ENCODE peak calls at places on chromosomes 2 and 18, in five cellular contexts. One of them, this sample, is unnamed.
A peak's percentile ranks its signal among the peaks of the same experiment; 100 is the strongest.

GRCh38 chr2:45777996-45778719 is 126.7 kb downstream of the PRKCE start:
- DNase-seq in A549: no peak
- DNase-seq in HCT116: no peak
- DNase-seq in K562: no peak
- DNase-seq in GM12878: no peak
- DNase-seq in this sample: no peak

GRCh38 chr2:21131861-21132260 is 8.1 kb downstream of the TDRD15 start:
- DNase-seq in A549: no peak
- DNase-seq in HCT116: no peak
- DNase-seq in K562: no peak
- DNase-seq in GM12878: no peak
- DNase-seq in this sample: no peak

GRCh38 chr2:215409331-215410127 is 26.3 kb downstream of the FN1 start:
- DNase-seq in A549: no peak
- DNase-seq in HCT116: peak; percentile 21
- DNase-seq in K562: no peak
- DNase-seq in GM12878: no peak
- DNase-seq in this sample: no peak

GRCh38 chr2:126766295-126766694 is 110.3 kb downstream of the GYPC start:
- DNase-seq in A549: no peak
- DNase-seq in HCT116: no peak
- DNase-seq in K562: no peak
- DNase-seq in GM12878: no peak
- DNase-seq in this sample: no peak

GRCh38 chr2:222714361-222715256 is 43.2 kb downstream of the MOGAT1 start:
- DNase-seq in A549: no peak
- DNase-seq in HCT116: no peak
- DNase-seq in K562: no peak
- DNase-seq in GM12878: no peak
- DNase-seq in this sample: no peak

GRCh38 chr2:159713691-159714585 is 1.6 kb downstream of the MARCHF7 start:
- DNase-seq in A549: no peak
- DNase-seq in HCT116: no peak
- DNase-seq in K562: peak; percentile 28
- DNase-seq in GM12878: no peak
- DNase-seq in this sample: no peak

GRCh38 chr2:184053326-184053725 is 545.0 kb upstream of the ZNF804A start:
- DNase-seq in A549: peak; percentile 14
- DNase-seq in HCT116: peak; percentile 12
- DNase-seq in K562: no peak
- DNase-seq in GM12878: no peak
- DNase-seq in this sample: no peak

GRCh38 chr2:1665761-1666505 is 78.4 kb downstream of the PXDN start:
- DNase-seq in A549: no peak
- DNase-seq in HCT116: no peak
- DNase-seq in K562: no peak
- DNase-seq in GM12878: no peak
- DNase-seq in this sample: no peak

GRCh38 chr18:78021196-78021595 is 771.5 kb downstream of the GALR1 start:
- DNase-seq in A549: no peak
- DNase-seq in HCT116: no peak
- DNase-seq in K562: no peak
- DNase-seq in GM12878: no peak
- DNase-seq in this sample: no peak

GRCh38 chr2:118016911-118017310 is 3.0 kb upstream of the CCDC93 start:
- DNase-seq in A549: no peak
- DNase-seq in HCT116: no peak
- DNase-seq in K562: no peak
- DNase-seq in GM12878: no peak
- DNase-seq in this sample: peak; percentile 68

GRCh38 chr18:78727877-78728276 is 251.7 kb upstream of the SALL3 start:
- DNase-seq in A549: no peak
- DNase-seq in HCT116: no peak
- DNase-seq in K562: no peak
- DNase-seq in GM12878: no peak
- DNase-seq in this sample: no peak

GRCh38 chr2:121907905-121908304 is 152.5 kb downstream of the TSN start:
- DNase-seq in A549: no peak
- DNase-seq in HCT116: no peak
- DNase-seq in K562: no peak
- DNase-seq in GM12878: no peak
- DNase-seq in this sample: no peak

GRCh38 chr2:62826141-62826540 is 120.6 kb downstream of the EHBP1 start:
- DNase-seq in A549: no peak
- DNase-seq in HCT116: no peak
- DNase-seq in K562: no peak
- DNase-seq in GM12878: no peak
- DNase-seq in this sample: no peak

GRCh38 chr2:207683879-207684627 is 27.4 kb upstream of the CCNYL1 start:
- DNase-seq in A549: peak; percentile 96
- DNase-seq in HCT116: peak; percentile 60
- DNase-seq in K562: peak; percentile 8
- DNase-seq in GM12878: no peak
- DNase-seq in this sample: no peak

GRCh38 chr2:190359896-190360376 is 16.5 kb downstream of the INPP1 start:
- DNase-seq in A549: no peak
- DNase-seq in HCT116: no peak
- DNase-seq in K562: no peak
- DNase-seq in GM12878: no peak
- DNase-seq in this sample: no peak

GRCh38 chr18:46423226-46423805 is 233.7 kb downstream of the LOXHD1 start:
- DNase-seq in A549: no peak
- DNase-seq in HCT116: no peak
- DNase-seq in K562: no peak
- DNase-seq in GM12878: no peak
- DNase-seq in this sample: no peak

GRCh38 chr2:160516547-160517365 is 23.1 kb upstream of the RBMS1 start:
- DNase-seq in A549: no peak
- DNase-seq in HCT116: no peak
- DNase-seq in K562: no peak
- DNase-seq in GM12878: no peak
- DNase-seq in this sample: no peak

GRCh38 chr2:117137371-117137770 is 677.1 kb upstream of the DDX18 start:
- DNase-seq in A549: no peak
- DNase-seq in HCT116: no peak
- DNase-seq in K562: no peak
- DNase-seq in GM12878: no peak
- DNase-seq in this sample: no peak

GRCh38 chr2:217585362-217585761 is 417.4 kb downstream of the TNS1 start:
- DNase-seq in A549: no peak
- DNase-seq in HCT116: no peak
- DNase-seq in K562: no peak
- DNase-seq in GM12878: no peak
- DNase-seq in this sample: no peak

GRCh38 chr18:59268722-59269562 is 4.3 kb downstream of the RAX start:
- DNase-seq in A549: peak; percentile 58
- DNase-seq in HCT116: no peak
- DNase-seq in K562: peak; percentile 27
- DNase-seq in GM12878: no peak
- DNase-seq in this sample: peak; percentile 31

GRCh38 chr2:58553937-58554336 is 312.8 kb upstream of the FANCL start:
- DNase-seq in A549: peak; percentile 30
- DNase-seq in HCT116: peak; percentile 7
- DNase-seq in K562: peak; percentile 32
- DNase-seq in GM12878: no peak
- DNase-seq in this sample: no peak

GRCh38 chr2:3180082-3180908 is 197.3 kb downstream of the EIPR1 start:
- DNase-seq in A549: peak; percentile 18
- DNase-seq in HCT116: no peak
- DNase-seq in K562: no peak
- DNase-seq in GM12878: no peak
- DNase-seq in this sample: no peak

GRCh38 chr18:9658111-9658641 is 43.8 kb upstream of the PPP4R1 start:
- DNase-seq in A549: no peak
- DNase-seq in HCT116: peak; percentile 60
- DNase-seq in K562: no peak
- DNase-seq in GM12878: no peak
- DNase-seq in this sample: no peak

GRCh38 chr2:238439093-238439849 is 12.5 kb downstream of the ASB1 start:
- DNase-seq in A549: peak; percentile 91
- DNase-seq in HCT116: peak; percentile 97
- DNase-seq in K562: no peak
- DNase-seq in GM12878: no peak
- DNase-seq in this sample: no peak

GRCh38 chr18:62085766-62086165 is 101.1 kb downstream of the PIGN start:
- DNase-seq in A549: no peak
- DNase-seq in HCT116: no peak
- DNase-seq in K562: no peak
- DNase-seq in GM12878: no peak
- DNase-seq in this sample: peak; percentile 60

GRCh38 chr18:1958798-1959197 is 612.5 kb downstream of the METTL4 start:
- DNase-seq in A549: no peak
- DNase-seq in HCT116: no peak
- DNase-seq in K562: no peak
- DNase-seq in GM12878: no peak
- DNase-seq in this sample: no peak

GRCh38 chr2:217959723-217960122 is 43.1 kb downstream of the TNS1 start:
- DNase-seq in A549: no peak
- DNase-seq in HCT116: no peak
- DNase-seq in K562: no peak
- DNase-seq in GM12878: no peak
- DNase-seq in this sample: no peak

GRCh38 chr18:22193466-22193865 is 24.1 kb downstream of the GATA6 start:
- DNase-seq in A549: no peak
- DNase-seq in HCT116: no peak
- DNase-seq in K562: peak; percentile 23
- DNase-seq in GM12878: no peak
- DNase-seq in this sample: no peak

GRCh38 chr18:22189431-22189830 is 20.0 kb downstream of the GATA6 start:
- DNase-seq in A549: no peak
- DNase-seq in HCT116: no peak
- DNase-seq in K562: no peak
- DNase-seq in GM12878: no peak
- DNase-seq in this sample: no peak

GRCh38 chr18:22191346-22191710 is 21.9 kb downstream of the GATA6 start:
- DNase-seq in A549: no peak
- DNase-seq in HCT116: no peak
- DNase-seq in K562: no peak
- DNase-seq in GM12878: no peak
- DNase-seq in this sample: no peak

GRCh38 chr18:22194151-22194598 is 24.8 kb downstream of the GATA6 start:
- DNase-seq in A549: no peak
- DNase-seq in HCT116: no peak
- DNase-seq in K562: peak; percentile 93
- DNase-seq in GM12878: no peak
- DNase-seq in this sample: no peak

DNA sequence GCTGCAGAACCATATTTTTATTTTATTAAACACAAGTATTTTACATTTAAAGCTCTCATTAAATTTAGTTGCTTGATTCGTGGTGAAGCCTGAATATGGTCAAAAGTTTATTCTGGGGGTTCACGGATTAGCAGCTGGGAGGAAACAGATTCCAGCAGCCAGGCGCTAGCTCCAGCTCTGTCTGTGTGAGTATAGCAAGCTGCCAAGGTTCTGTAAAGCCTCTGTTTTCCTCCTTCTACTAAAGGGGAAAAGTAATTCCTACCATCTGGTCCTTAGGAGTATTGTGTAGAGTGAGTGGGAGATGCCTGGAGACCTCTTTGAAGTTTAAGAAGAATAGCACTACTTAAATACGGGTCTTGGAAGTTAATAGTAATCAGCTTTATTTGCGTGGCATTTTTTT is 22.6 kb downstream of the GATA6 start:
- DNase-seq in A549: no peak
- DNase-seq in HCT116: no peak
- DNase-seq in K562: no peak
- DNase-seq in GM12878: no peak
- DNase-seq in this sample: no peak
- H3K27ac ChIP-seq in A549: no peak overlapping the region
- H3K27ac ChIP-seq in HCT116: no peak overlapping the region
- H3K27ac ChIP-seq in K562: no peak overlapping the region
- H3K27ac ChIP-seq in GM12878: no peak overlapping the region
- H3K27ac ChIP-seq in this sample: no peak overlapping the region

GRCh38 chr18:21218862-21219261 is 23.2 kb upstream of the GREB1L start:
- DNase-seq in A549: no peak
- DNase-seq in HCT116: no peak
- DNase-seq in K562: no peak
- DNase-seq in GM12878: no peak
- DNase-seq in this sample: no peak
- TF ChIP-seq REST in A549: no peak
- TF ChIP-seq REST in HCT116: no peak
- TF ChIP-seq REST in K562: no peak
- TF ChIP-seq REST in GM12878: no peak
- TF ChIP-seq REST in this sample: no peak

GRCh38 chr2:69686855-69687254 is 43.3 kb upstream of the AAK1 start:
- DNase-seq in A549: no peak
- DNase-seq in HCT116: no peak
- DNase-seq in K562: no peak
- DNase-seq in GM12878: no peak
- DNase-seq in this sample: no peak
- H3K27ac ChIP-seq in A549: peak overlapping the region; percentile 4
- H3K27ac ChIP-seq in HCT116: no peak overlapping the region
- H3K27ac ChIP-seq in K562: no peak overlapping the region
- H3K27ac ChIP-seq in GM12878: no peak overlapping the region
- H3K27ac ChIP-seq in this sample: no peak overlapping the region

GRCh38 chr2:71453404-71454220 is at the start of gene DYSF:
- DNase-seq in A549: no peak
- DNase-seq in HCT116: no peak
- DNase-seq in K562: peak; percentile 90
- DNase-seq in GM12878: no peak
- DNase-seq in this sample: peak; percentile 36
- TF ChIP-seq REST in A549: no peak
- TF ChIP-seq REST in HCT116: no peak
- TF ChIP-seq REST in K562: no peak
- TF ChIP-seq REST in GM12878: no peak
- TF ChIP-seq REST in this sample: no peak

DNA sequence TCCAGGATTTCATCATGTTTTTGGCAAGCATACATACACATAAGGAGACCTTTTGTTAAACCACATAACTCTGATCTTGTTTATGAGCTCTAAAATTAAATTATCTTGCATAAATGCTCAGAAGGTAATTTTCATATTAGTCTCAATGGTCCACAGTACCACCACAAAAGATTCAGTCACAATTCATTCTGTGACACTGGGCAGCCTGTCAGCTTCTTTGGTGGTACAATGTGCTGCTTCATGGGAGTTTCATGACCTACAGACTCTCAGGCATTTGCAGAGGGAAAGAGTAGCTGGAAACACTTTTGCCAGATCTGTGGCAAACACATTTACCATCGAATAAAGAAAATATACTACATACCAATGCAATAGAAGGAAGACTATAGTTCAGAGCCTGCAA is 51.3 kb upstream of the ZNF397 start:
- DNase-seq in A549: no peak
- DNase-seq in HCT116: no peak
- DNase-seq in K562: no peak
- DNase-seq in GM12878: no peak
- DNase-seq in this sample: no peak
- H3K27ac ChIP-seq in A549: no peak overlapping the region
- H3K27ac ChIP-seq in HCT116: no peak overlapping the region
- H3K27ac ChIP-seq in K562: no peak overlapping the region
- H3K27ac ChIP-seq in GM12878: no peak overlapping the region
- H3K27ac ChIP-seq in this sample: no peak overlapping the region

DNA sequence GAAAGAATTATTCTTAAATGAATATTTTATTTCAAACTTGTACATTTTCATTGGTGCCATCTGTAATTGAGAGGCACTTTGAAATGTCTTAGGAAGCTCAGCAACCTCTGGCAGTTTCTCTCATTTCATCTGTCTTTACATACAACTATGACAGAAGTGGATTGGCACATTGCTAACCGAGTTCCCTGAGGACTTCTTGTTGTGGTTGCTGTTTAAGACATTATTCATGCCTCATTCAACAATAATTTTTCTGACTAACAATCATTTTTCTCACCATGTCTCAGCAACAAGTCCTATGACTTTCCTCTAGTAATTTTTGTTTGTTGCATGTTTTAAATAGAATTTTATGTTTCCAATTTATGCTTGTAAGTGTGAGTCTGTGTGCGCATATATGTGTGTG is 284.0 kb upstream of the CWC22 start:
- DNase-seq in A549: peak; percentile 16
- DNase-seq in HCT116: peak; percentile 38
- DNase-seq in K562: no peak
- DNase-seq in GM12878: no peak
- DNase-seq in this sample: no peak
- TF ChIP-seq REST in A549: no peak
- TF ChIP-seq REST in HCT116: no peak
- TF ChIP-seq REST in K562: no peak
- TF ChIP-seq REST in GM12878: no peak
- TF ChIP-seq REST in this sample: no peak